ENCODE peak calls at places on chromosomes 3 and 15, in seven cellular contexts. M, H, X, E, F, S and W are unnamed samples. For H3K36me3, the result is how much of the 10 kb centered on the place peaks cover.

GRCh38 chr3:156639414-156640023 is 34.9 kb upstream of the TIPARP start:
- DNase-seq in S (no peak), E (no peak), F (no peak), M (no peak), X (no peak), H (no peak), W (no peak)

GRCh38 chr3:156614642-156615511 is 59.5 kb upstream of the TIPARP start:
- DNase-seq in H (no peak), M (peak), S (no peak), F (no peak), X (no peak), E (peak), W (no peak)

GRCh38 chr15:53611145-53611920 is 148.1 kb downstream of the WDR72 start:
- DNase-seq in S (no peak), H (no peak), X (no peak), E (no peak), F (no peak), M (no peak), W (no peak)

GRCh38 chr3:127053979-127054378 is 71.1 kb downstream of the PLXNA1 start:
- DNase-seq in F (peak), S (no peak), X (no peak), M (no peak), E (peak), H (no peak), W (no peak)

GRCh38 chr15:31023841-31024240 is 32.4 kb upstream of the MTMR10 start:
- DNase-seq in E (no peak), M (peak), F (no peak), S (no peak), X (no peak), H (no peak), W (no peak)

GRCh38 chr3:25027639-25028038 is 400.4 kb upstream of the RARB start:
- DNase-seq in F (no peak), X (no peak), H (peak), M (no peak), E (peak), S (no peak), W (no peak)

GRCh38 chr3:126704494-126705214 is 614 bp downstream of the CHCHD6 start:
- DNase-seq in E (peak), H (no peak), X (no peak), M (no peak), S (no peak), F (peak), W (no peak)

GRCh38 chr3:49199900-49200281 is 28.5 kb downstream of the KLHDC8B start:
- DNase-seq in S (no peak), M (no peak), H (no peak), F (no peak), X (no peak), E (no peak), W (no peak)

GRCh38 chr3:119018690-119019463 is 15.8 kb downstream of the IGSF11 start:
- DNase-seq in M (no peak), F (no peak), X (no peak), E (peak), H (no peak), S (no peak), W (no peak)
- H3K27ac ChIP-seq in M (no peak), F (no peak), X (no peak), E (no peak), H (no peak), S (no peak), W (no peak)

DNA sequence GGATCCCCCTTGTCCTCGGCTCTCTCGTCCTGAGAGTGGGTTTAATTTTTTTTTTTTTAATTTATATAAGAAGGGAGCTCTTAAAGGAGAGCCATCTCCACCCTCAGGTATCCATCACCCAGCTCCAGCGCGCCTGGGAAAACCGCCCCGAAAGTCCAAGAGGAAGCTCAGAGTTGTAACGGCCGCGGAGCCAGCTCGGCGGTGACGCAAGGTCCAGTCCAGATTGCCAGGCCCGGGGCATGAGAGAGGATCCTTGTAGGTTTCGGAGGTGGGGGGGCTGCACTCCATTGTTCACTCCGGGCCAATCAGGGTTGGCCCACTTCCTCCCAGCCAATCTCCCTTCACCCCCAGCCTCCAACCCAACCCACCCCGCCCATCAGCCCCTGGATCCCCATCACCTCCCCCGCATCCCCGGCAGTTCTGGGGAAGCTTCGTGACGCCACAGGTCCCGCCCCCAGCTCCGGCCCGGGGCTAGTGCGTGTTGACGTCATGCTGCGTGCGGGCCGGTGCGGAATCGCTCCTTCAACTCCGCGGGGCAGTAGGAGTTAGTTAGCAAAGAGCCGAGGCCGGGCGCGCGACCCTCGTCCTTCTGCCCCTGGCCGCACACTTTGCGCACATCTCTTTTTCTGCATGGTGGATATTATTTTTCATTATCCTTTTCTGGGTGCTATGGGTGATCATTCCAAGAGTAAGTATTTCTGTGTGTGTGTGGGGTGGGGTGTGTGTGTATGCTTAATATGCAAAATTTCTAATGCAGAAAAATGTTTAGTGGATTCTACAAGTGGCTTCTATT is at the start of gene ISL2:
- DNase-seq in X (peak), M (peak), F (peak), H (no peak), S (peak), E (no peak), W (peak)
- TF ChIP-seq POLR2A in X (no peak), M (peak), F (no peak), H (no peak), S (peak), E (no peak), W (no peak)

DNA sequence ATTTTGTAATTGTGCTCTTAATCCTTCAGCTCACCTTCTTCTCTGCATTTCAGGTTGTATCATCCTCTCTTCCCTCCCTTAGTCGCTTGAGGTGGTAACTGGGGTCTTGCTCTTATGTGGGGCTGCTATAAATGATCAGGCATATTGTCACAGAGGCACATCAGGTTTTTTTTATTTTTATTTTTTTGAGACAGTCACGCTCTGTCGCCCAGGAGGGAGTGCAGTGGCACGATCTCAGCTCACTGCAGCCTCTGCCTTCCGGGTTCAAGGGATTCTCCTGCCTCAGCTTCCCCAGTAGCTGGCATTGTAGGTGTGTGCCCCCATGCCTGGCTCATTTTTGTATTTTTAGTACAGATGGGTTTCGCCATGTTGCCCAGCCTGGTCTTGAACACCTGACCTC is 9.9 kb downstream of the CDV3 start:
- DNase-seq in X (no peak), S (no peak), M (no peak), H (no peak), E (no peak), F (no peak), W (no peak)
- H3K36me3 ChIP-seq in X (under half), S (half or more), M (half or more), H (under half), E (half or more), F (under half), W (half or more)

GRCh38 chr3:23702198-23702597 is 103.6 kb upstream of the UBE2E1 start:
- DNase-seq in F (no peak), H (no peak), M (peak), S (no peak), E (no peak), X (no peak), W (no peak)

GRCh38 chr3:23698652-23699313 is 107.0 kb upstream of the UBE2E1 start:
- DNase-seq in M (no peak), X (no peak), S (no peak), F (no peak), H (no peak), E (no peak), W (no peak)

GRCh38 chr3:23701711-23702110 is 104.0 kb upstream of the UBE2E1 start:
- DNase-seq in F (no peak), H (no peak), E (no peak), S (no peak), X (no peak), M (no peak), W (peak)

GRCh38 chr3:23697416-23697815 is 108.3 kb upstream of the UBE2E1 start:
- DNase-seq in E (peak), X (no peak), F (no peak), M (no peak), S (no peak), H (no peak), W (no peak)

GRCh38 chr3:23696842-23697241 is 108.9 kb upstream of the UBE2E1 start:
- DNase-seq in E (no peak), M (peak), X (no peak), F (no peak), S (no peak), H (no peak), W (no peak)
- H3K27ac ChIP-seq in E (no peak), M (no peak), X (no peak), F (no peak), S (no peak), H (no peak), W (no peak)

DNA sequence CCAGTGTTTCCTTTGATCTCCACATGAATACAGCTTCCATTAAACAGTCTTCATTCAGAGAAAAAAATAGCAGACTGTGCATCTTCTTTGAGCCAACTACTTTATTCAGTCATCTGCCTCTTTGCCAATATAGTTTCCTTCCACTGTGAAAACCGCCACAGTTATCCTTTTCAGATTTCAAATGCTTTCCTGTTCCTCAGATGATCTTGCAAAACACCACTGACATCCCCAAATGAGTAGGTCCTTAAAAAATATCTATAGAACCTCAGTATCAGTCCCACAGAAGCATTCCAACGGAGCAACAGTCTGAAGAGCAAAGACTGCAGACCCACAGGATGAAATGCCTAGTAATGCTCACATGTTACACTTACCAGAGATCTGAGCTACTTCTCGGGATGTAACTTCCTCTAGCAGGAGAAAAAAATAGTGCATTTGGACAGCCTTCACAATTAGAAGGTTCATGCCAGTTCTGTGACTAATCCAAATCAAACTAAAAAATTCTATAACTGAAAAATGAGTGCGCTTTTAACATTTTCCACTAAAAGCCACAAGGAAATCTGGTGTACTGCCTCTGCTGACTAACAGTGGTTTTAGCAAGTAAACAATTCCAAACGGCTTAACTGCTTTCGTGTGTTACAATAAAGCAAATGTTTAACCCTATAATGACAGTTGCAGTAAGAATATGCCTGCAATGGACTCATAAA is at the start of gene ANKRD28:
- DNase-seq in H (no peak), M (peak), E (no peak), F (no peak), X (no peak), S (peak), W (no peak)
- TF ChIP-seq POLR2A in H (peak), M (peak), E (no peak), F (peak), X (no peak), S (no peak), W (no peak)

GRCh38 chr15:68213991-68214837 is 9.1 kb upstream of the CALML4 start:
- DNase-seq in X (no peak), E (no peak), F (no peak), H (no peak), S (no peak), M (no peak), W (peak)
- H3K36me3 ChIP-seq in X (under half), E (under half), F (under half), H (under half), S (under half), M (under half), W (under half)